ENCODE peak calls at places on chromosomes 11 and 22, in four cellular contexts. H, R, N and Q are unnamed samples.

GRCh38 chr22:27438271-27438980 is 363.1 kb downstream of the MN1 start:
- DNase-seq in H (no peak), R (no peak), N (no peak), Q (peak)

GRCh38 chr11:18203723-18204122 is 31.1 kb downstream of the MRGPRX4 start:
- DNase-seq in H (no peak), R (no peak), N (no peak), Q (peak)

GRCh38 chr11:117604349-117604995 is 192.5 kb downstream of the DSCAML1 start:
- DNase-seq in H (no peak), R (no peak), N (no peak), Q (no peak)

GRCh38 chr11:94740083-94740974 is 27.8 kb upstream of the AMOTL1 start:
- DNase-seq in H (no peak), R (peak), N (no peak), Q (peak)

GRCh38 chr11:45022294-45023064 is 71.8 kb upstream of the TP53I11 start:
- DNase-seq in H (no peak), R (no peak), N (peak), Q (no peak)

GRCh38 chr11:94400839-94401772 is at the start of gene GPR83:
- DNase-seq in H (no peak), R (no peak), N (no peak), Q (peak)

GRCh38 chr11:95931916-95932315 is 8.0 kb upstream of the MTMR2 start:
- DNase-seq in H (no peak), R (no peak), N (no peak), Q (no peak)

GRCh38 chr11:12733091-12733490 is 58.9 kb downstream of the TEAD1 start:
- DNase-seq in H (no peak), R (no peak), N (no peak), Q (no peak)

GRCh38 chr11:107991868-107992414 is 16.8 kb upstream of the CUL5 start:
- DNase-seq in H (no peak), R (no peak), N (no peak), Q (peak)

GRCh38 chr11:26187639-26188038 is 144.3 kb upstream of the ANO3 start:
- DNase-seq in H (peak), R (no peak), N (no peak), Q (peak)

GRCh38 chr22:31340765-31341247 is 5.3 kb downstream of the PATZ1 start:
- DNase-seq in H (no peak), R (no peak), N (no peak), Q (no peak)

GRCh38 chr11:86218125-86219081 is 26.1 kb upstream of the EED start:
- DNase-seq in H (peak), R (peak), N (peak), Q (peak)

GRCh38 chr11:2093575-2094353 is 45.4 kb downstream of the IGF2 start:
- DNase-seq in H (no peak), R (peak), N (no peak), Q (no peak)

GRCh38 chr22:35102663-35103062 is 36.7 kb downstream of the ISX start:
- DNase-seq in H (no peak), R (no peak), N (no peak), Q (peak)

GRCh38 chr22:29475550-29475949 is 4.5 kb upstream of the NEFH start:
- DNase-seq in H (no peak), R (no peak), N (no peak), Q (no peak)

GRCh38 chr11:65809496-65809895 is 22.6 kb downstream of the OVOL1 start:
- DNase-seq in H (no peak), R (no peak), N (no peak), Q (no peak)

GRCh38 chr11:7032692-7033091 is 12.4 kb downstream of the NLRP14 start:
- DNase-seq in H (no peak), R (no peak), N (no peak), Q (no peak)

GRCh38 chr11:17812286-17813187 is 78.0 kb downstream of the KCNC1 start:
- DNase-seq in H (no peak), R (no peak), N (no peak), Q (no peak)

GRCh38 chr11:94576306-94576705 is 9.1 kb downstream of the PIWIL4 start:
- DNase-seq in H (no peak), R (no peak), N (no peak), Q (no peak)

GRCh38 chr22:24436553-24436952 is 9.2 kb downstream of the ADORA2A start:
- DNase-seq in H (no peak), R (peak), N (no peak), Q (no peak)

GRCh38 chr22:42683599-42684283 is 34.5 kb upstream of the CYB5R3 start:
- DNase-seq in H (no peak), R (peak), N (peak), Q (no peak)

GRCh38 chr11:68439355-68440065 is 21.0 kb upstream of the PPP6R3 start:
- DNase-seq in H (no peak), R (no peak), N (no peak), Q (no peak)

GRCh38 chr22:39292561-39293074 is 26.8 kb downstream of the RPL3 start:
- DNase-seq in H (peak), R (peak), N (peak), Q (peak)

GRCh38 chr22:38862375-38863329 is 9.4 kb downstream of the CBX6 start:
- DNase-seq in H (no peak), R (no peak), N (no peak), Q (no peak)

GRCh38 chr11:64969209-64969608 is 2.7 kb downstream of the MAJIN start:
- DNase-seq in H (peak), R (no peak), N (no peak), Q (peak)

GRCh38 chr11:14148653-14149273 is 186.2 kb downstream of the SPON1 start:
- DNase-seq in H (peak), R (no peak), N (no peak), Q (peak)

GRCh38 chr22:46042786-46043185 is 65.8 kb upstream of the WNT7B start:
- DNase-seq in H (no peak), R (no peak), N (no peak), Q (no peak)
- H3K4me3 ChIP-seq in H (no peak), R (peak), N (no peak), Q (no peak)

DNA sequence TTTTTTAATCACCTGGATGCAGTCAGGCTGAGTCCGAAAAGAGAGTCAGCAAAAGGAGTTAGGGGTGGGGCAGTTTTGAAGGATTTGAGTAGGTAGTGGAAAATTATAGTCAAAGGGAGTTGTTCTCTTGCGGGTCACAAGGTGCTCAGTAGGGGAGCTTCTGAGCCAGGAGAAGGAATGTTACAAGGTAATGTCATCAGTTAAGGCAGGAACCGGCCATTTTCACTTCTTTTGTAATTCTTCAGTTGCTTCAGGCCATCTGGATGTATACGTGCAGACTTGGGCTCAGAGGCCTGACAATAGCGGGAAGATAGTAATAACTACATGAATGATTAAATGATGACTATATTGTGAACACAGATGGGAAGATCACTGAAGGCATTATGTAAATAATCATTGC is 6.2 kb downstream of the SC5D start:
- DNase-seq in H (no peak), R (no peak), N (no peak), Q (no peak)
- H3K4me3 ChIP-seq in H (no peak), R (no peak), N (no peak), Q (no peak)

DNA sequence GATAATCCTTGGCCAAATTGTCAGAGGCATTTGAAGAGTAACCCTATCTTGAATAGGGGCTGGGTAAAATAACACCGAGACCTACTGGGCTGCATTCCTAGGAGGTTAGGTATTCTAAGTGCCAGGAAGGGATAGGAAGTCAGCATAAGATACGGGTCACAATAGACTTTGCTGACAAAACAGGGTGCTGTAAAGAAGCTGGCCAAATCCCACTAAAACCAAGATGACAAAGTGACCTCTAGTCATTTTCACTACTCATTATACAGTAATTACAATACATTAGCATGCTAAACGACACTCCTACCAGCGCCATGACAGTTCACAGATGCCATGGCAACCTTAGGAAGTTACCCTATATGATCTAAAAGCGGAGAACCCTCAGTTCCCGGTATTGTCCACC is 964 bp upstream of the REXO2 start:
- DNase-seq in H (no peak), R (no peak), N (no peak), Q (no peak)
- H3K4me3 ChIP-seq in H (no peak), R (peak), N (no peak), Q (no peak)

GRCh38 chr11:120324932-120325810 is at the start of gene TLCD5:
- DNase-seq in H (no peak), R (peak), N (no peak), Q (peak)
- H3K4me3 ChIP-seq in H (peak), R (peak), N (peak), Q (peak)

DNA sequence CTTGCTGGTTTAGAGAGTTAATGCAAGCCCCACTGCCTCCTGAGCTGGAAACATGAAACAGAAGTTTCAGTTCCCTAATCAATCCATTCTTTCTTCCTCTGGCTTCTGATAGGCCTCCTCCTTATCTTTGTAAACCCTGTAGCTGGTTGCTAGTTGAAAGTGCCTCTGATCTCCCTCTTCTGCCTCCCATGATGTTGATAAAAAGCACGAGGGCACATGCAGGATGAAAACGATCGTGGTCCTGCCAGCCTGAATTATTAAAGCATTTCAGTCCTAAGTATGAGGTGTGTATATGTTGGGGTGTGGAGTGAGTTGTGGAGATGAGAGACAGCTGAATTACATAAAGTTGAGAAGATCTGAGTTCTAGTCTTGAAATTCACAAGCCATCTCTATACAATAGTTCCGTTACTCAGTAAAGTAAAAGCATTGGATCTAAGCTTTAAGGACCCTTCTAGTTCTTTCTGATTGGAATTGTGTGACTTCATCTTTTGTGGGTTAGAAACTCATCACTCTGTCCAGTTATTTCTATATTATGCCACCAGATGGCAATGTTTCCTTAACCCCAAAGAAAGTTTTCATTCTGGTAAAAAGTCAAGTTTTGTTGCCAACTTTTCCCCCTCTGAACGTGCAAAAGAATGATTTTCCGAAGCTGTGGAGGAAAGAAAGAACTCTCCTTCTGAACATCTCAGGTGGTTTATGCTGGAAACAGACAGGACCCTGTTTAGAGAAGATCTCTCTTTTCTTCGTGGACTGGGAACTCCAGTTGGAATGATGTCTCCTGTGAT is 34.8 kb upstream of the EHF start:
- DNase-seq in H (peak), R (no peak), N (no peak), Q (peak)
- H3K4me3 ChIP-seq in H (no peak), R (peak), N (no peak), Q (no peak)

GRCh38 chr11:76265771-76266241 is 59.5 kb upstream of the WNT11 start:
- DNase-seq in H (no peak), R (no peak), N (peak), Q (no peak)

GRCh38 chr11:76266701-76267100 is 60.4 kb upstream of the WNT11 start:
- DNase-seq in H (no peak), R (no peak), N (no peak), Q (no peak)

GRCh38 chr11:76267563-76267962 is 61.3 kb upstream of the WNT11 start:
- DNase-seq in H (no peak), R (no peak), N (no peak), Q (no peak)

GRCh38 chr11:76268498-76268897 is 62.2 kb upstream of the WNT11 start:
- DNase-seq in H (no peak), R (no peak), N (no peak), Q (no peak)

GRCh38 chr11:76266269-76266668 is 60.0 kb upstream of the WNT11 start:
- DNase-seq in H (peak), R (no peak), N (peak), Q (no peak)
- H3K4me3 ChIP-seq in H (no peak), R (no peak), N (no peak), Q (no peak)

DNA sequence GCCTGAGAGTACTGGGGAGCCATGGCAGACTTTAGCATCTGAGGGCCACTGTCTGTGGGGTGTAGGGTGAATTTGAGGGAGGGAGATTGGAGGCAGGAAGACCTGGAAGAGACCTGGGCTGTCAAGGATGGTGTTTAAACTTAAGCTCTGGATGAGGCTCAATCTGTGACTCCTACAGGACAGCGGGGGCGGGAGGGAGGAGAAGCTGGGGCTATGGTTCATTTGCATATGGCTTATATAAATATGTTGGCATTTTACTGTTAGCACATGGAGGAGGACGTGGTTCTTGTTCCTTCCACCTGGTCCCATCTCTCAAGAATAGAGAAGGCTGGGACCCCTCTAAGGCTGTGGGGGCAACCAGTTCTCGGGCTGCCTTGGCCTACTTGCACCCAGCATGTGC is 81.5 kb downstream of the PDE2A start:
- DNase-seq in H (no peak), R (no peak), N (no peak), Q (no peak)
- H3K4me3 ChIP-seq in H (no peak), R (no peak), N (no peak), Q (no peak)

GRCh38 chr11:83033972-83034672 is 37.6 kb downstream of the RAB30 start:
- DNase-seq in H (no peak), R (no peak), N (peak), Q (peak)
- H3K4me3 ChIP-seq in H (peak), R (peak), N (peak), Q (no peak)

GRCh38 chr11:35826949-35827348 is 116.9 kb upstream of the LDLRAD3 start:
- DNase-seq in H (no peak), R (no peak), N (no peak), Q (no peak)
- H3K4me3 ChIP-seq in H (no peak), R (no peak), N (no peak), Q (no peak)